ENCODE peak calls at places on chromosomes 11 and 22, in eight cellular contexts. B is neural crest cell; Q is fibroblast of lung; E is CD8-positive, alpha-beta T cell; I is fibroblast of pulmonary artery; G is H54; C is NT2/D1; O is posterior cingulate gyrus. K is an unnamed sample.

GRCh38 chr11:126149759-126150236 is 61.7 kb downstream of the RPUSD4 start:
- DNase-seq in B (no peak), Q (peak; percentile 69), E (no peak), I (no peak), G (no peak), C (no peak), O (no peak), K (no peak)

GRCh38 chr11:25633230-25633629 is 698.7 kb upstream of the ANO3 start:
- DNase-seq in B (no peak), Q (no peak), E (no peak), I (no peak), G (no peak), C (no peak), O (no peak), K (no peak)

GRCh38 chr22:25197335-25197734 is 2.3 kb upstream of the CRYBB3 start:
- DNase-seq in B (no peak), Q (no peak), E (no peak), I (no peak), G (no peak), C (no peak), O (no peak), K (no peak)

GRCh38 chr11:132068556-132068955 is 698.1 kb downstream of the NTM start:
- DNase-seq in B (no peak), Q (no peak), E (no peak), I (no peak), G (no peak), C (no peak), O (no peak), K (no peak)

GRCh38 chr22:23790819-23791736 is 4.3 kb downstream of the SMARCB1 start:
- DNase-seq in B (no peak), Q (peak; percentile 78), E (no peak), I (peak; percentile 39), G (no peak), C (no peak), O (no peak), K (no peak)

GRCh38 chr11:108369064-108369463 is 98.3 kb downstream of the C11orf65 start:
- DNase-seq in B (no peak), Q (no peak), E (no peak), I (no peak), G (no peak), C (no peak), O (no peak), K (no peak)

GRCh38 chr11:133047036-133047800 is 485.1 kb downstream of the OPCML start:
- DNase-seq in B (no peak), Q (no peak), E (no peak), I (no peak), G (no peak), C (no peak), O (no peak), K (no peak)

GRCh38 chr11:8693555-8693954 is 11.0 kb downstream of the RPL27A start:
- DNase-seq in B (no peak), Q (no peak), E (no peak), I (no peak), G (no peak), C (no peak), O (no peak), K (no peak)

GRCh38 chr11:120180571-120181445 is 30.0 kb upstream of the OAF start:
- DNase-seq in B (no peak), Q (peak; percentile 19), E (no peak), I (peak; percentile 62), G (peak; percentile 50), C (peak; percentile 90), O (peak; percentile 41), K (no peak)

GRCh38 chr11:995058-995751 is 41.3 kb downstream of the MUC6 start:
- DNase-seq in B (no peak), Q (no peak), E (no peak), I (no peak), G (no peak), C (no peak), O (no peak), K (peak; percentile 50)

GRCh38 chr11:28366549-28367341 is 258.6 kb downstream of the METTL15 start:
- DNase-seq in B (no peak), Q (peak; percentile 29), E (no peak), I (peak; percentile 92), G (no peak), C (no peak), O (no peak), K (no peak)

GRCh38 chr11:2655834-2656622 is 43.8 kb downstream of the KCNQ1OT1 start:
- DNase-seq in B (no peak), Q (peak; percentile 15), E (no peak), I (no peak), G (peak; percentile 19), C (no peak), O (no peak), K (no peak)

GRCh38 chr22:50194037-50194809 is 6.6 kb upstream of the SELENOO start:
- DNase-seq in B (no peak), Q (no peak), E (no peak), I (no peak), G (no peak), C (no peak), O (no peak), K (no peak)

GRCh38 chr11:64139045-64139444 is 26.9 kb downstream of the MACROD1 start:
- DNase-seq in B (no peak), Q (no peak), E (no peak), I (no peak), G (no peak), C (no peak), O (no peak), K (no peak)

GRCh38 chr22:26339755-26340154 is 89.3 kb upstream of the ASPHD2 start:
- DNase-seq in B (no peak), Q (no peak), E (no peak), I (no peak), G (no peak), C (no peak), O (no peak), K (no peak)

GRCh38 chr11:62108017-62108750 is 15.6 kb upstream of the INCENP start:
- DNase-seq in B (peak; percentile 21), Q (peak; percentile 78), E (peak; percentile 42), I (peak; percentile 85), G (no peak), C (peak; percentile 58), O (no peak), K (peak; percentile 86)

K was measured in HuH-7.